ENCODE peak calls at places on chromosomes 16 and 17, in seven cellular contexts. X is left ventricle myocardium inferior, Q is IMR-90, G is WERI-Rb-1, Z is brain microvascular endothelial cell, H is A673, W is lower leg skin. K is an unnamed sample.

GRCh38 chr16:66406534-66407368 is 20.3 kb upstream of the BEAN1 start:
- DNase-seq in Z (peak; percentile 63), Q (peak; percentile 49), G (peak; percentile 82), X (peak; percentile 89), H (peak; percentile 81), W (peak; percentile 78), K (peak; percentile 49)

GRCh38 chr17:75142236-75142971 is 10.9 kb upstream of the NT5C start:
- DNase-seq in W (no peak), H (no peak), Z (no peak), G (peak; percentile 47), X (no peak), Q (no peak), K (no peak)

GRCh38 chr17:19904412-19904811 is 36.7 kb upstream of the ULK2 start:
- DNase-seq in G (no peak), Z (no peak), X (no peak), W (no peak), H (no peak), Q (peak; percentile 60), K (peak; percentile 35)

GRCh38 chr16:50165473-50165872 is 12.4 kb downstream of the TENT4B start:
- DNase-seq in G (no peak), Z (no peak), Q (no peak), H (no peak), W (no peak), X (no peak), K (no peak)

GRCh38 chr16:2919511-2920255 is 8.0 kb downstream of the FLYWCH1 start:
- DNase-seq in G (peak; percentile 50), W (peak; percentile 64), H (peak; percentile 81), Z (peak; percentile 43), Q (peak; percentile 74), X (no peak), K (peak; percentile 71)

GRCh38 chr17:4658478-4659305 is 17.2 kb upstream of the ALOX15 start:
- DNase-seq in Z (peak; percentile 93), W (no peak), Q (peak; percentile 86), X (no peak), H (no peak), G (no peak), K (no peak)

GRCh38 chr17:80679816-80680215 is 135.2 kb downstream of the RPTOR start:
- DNase-seq in Z (no peak), G (no peak), W (no peak), X (no peak), Q (no peak), H (no peak), K (no peak)

GRCh38 chr16:50265716-50266336 is 525 bp upstream of the ADCY7 start:
- DNase-seq in H (no peak), W (no peak), Q (no peak), Z (no peak), G (no peak), X (no peak), K (no peak)

GRCh38 chr16:3951861-3952332 is 71.4 kb upstream of the CREBBP start:
- DNase-seq in G (no peak), W (no peak), Q (peak; percentile 28), X (no peak), Z (no peak), H (no peak), K (peak; percentile 34)

GRCh38 chr17:76585048-76585648 is 512 bp downstream of the ST6GALNAC2 start:
- DNase-seq in W (no peak), H (no peak), X (no peak), Q (no peak), G (no peak), Z (no peak), K (no peak)

GRCh38 chr16:20380782-20381181 is 23.8 kb downstream of the PDILT start:
- DNase-seq in Q (no peak), X (no peak), H (no peak), Z (no peak), G (no peak), W (no peak), K (no peak)

GRCh38 chr16:3582276-3583165 is 5.3 kb upstream of the NLRC3 start:
- DNase-seq in G (no peak), W (no peak), Q (no peak), H (no peak), X (no peak), Z (no peak), K (no peak)

GRCh38 chr16:57781741-57782606 is 20.3 kb downstream of the KIFC3 start:
- DNase-seq in Z (peak; percentile 65), X (no peak), Q (peak; percentile 43), W (no peak), H (no peak), G (no peak), K (peak; percentile 66)

GRCh38 chr16:81198635-81199034 is 39.9 kb upstream of the BCO1 start:
- DNase-seq in G (no peak), H (no peak), X (no peak), Q (no peak), Z (no peak), W (no peak), K (no peak)

GRCh38 chr17:12973496-12974318 is 44.1 kb downstream of the ELAC2 start:
- DNase-seq in X (no peak), Q (no peak), G (no peak), W (no peak), H (peak; percentile 23), Z (no peak), K (no peak)

GRCh38 chr17:76529224-76529642 is 8.3 kb downstream of the CYGB start:
- DNase-seq in W (peak; percentile 89), Q (peak; percentile 88), X (peak; percentile 87), G (no peak), Z (peak; percentile 57), H (no peak), K (peak; percentile 95)

GRCh38 chr16:87099001-87099740 is 218.0 kb downstream of the C16orf95 start:
- DNase-seq in H (no peak), Q (no peak), X (no peak), G (no peak), Z (no peak), W (no peak), K (no peak)

GRCh38 chr16:88428616-88429386 is 24.3 kb upstream of the ZFPM1 start:
- DNase-seq in G (no peak), Z (no peak), W (no peak), H (no peak), Q (no peak), X (no peak), K (no peak)

GRCh38 chr16:59698341-59698979 is 964.3 kb upstream of the GOT2 start:
- DNase-seq in Z (peak; percentile 73), Q (peak; percentile 32), G (peak; percentile 9), X (no peak), H (no peak), W (no peak), K (peak; percentile 27)

GRCh38 chr16:980595-980854 is 1.0 kb upstream of the SOX8 start:
- DNase-seq in X (no peak), H (no peak), W (no peak), G (no peak), Z (no peak), Q (no peak), K (no peak)

GRCh38 chr17:13346996-13347762 is 254.6 kb downstream of the HS3ST3A1 start:
- DNase-seq in W (no peak), X (no peak), Q (peak; percentile 98), H (peak; percentile 9), Z (peak; percentile 97), G (no peak), K (peak; percentile 95)

GRCh38 chr17:50169881-50170459 is 4.2 kb downstream of the SGCA start:
- DNase-seq in Z (no peak), G (no peak), W (no peak), H (no peak), X (no peak), Q (no peak), K (no peak)

GRCh38 chr17:50167371-50167770 is 1.6 kb downstream of the SGCA start:
- DNase-seq in Z (no peak), W (no peak), Q (no peak), H (no peak), X (no peak), G (no peak), K (no peak)

GRCh38 chr17:50170662-50171370 is 5.0 kb downstream of the SGCA start:
- DNase-seq in G (no peak), H (no peak), Q (no peak), Z (no peak), W (no peak), X (no peak), K (no peak)

GRCh38 chr17:50168319-50168718 is 2.5 kb downstream of the SGCA start:
- DNase-seq in W (no peak), X (no peak), Z (no peak), H (no peak), G (no peak), Q (no peak), K (no peak)

DNA sequence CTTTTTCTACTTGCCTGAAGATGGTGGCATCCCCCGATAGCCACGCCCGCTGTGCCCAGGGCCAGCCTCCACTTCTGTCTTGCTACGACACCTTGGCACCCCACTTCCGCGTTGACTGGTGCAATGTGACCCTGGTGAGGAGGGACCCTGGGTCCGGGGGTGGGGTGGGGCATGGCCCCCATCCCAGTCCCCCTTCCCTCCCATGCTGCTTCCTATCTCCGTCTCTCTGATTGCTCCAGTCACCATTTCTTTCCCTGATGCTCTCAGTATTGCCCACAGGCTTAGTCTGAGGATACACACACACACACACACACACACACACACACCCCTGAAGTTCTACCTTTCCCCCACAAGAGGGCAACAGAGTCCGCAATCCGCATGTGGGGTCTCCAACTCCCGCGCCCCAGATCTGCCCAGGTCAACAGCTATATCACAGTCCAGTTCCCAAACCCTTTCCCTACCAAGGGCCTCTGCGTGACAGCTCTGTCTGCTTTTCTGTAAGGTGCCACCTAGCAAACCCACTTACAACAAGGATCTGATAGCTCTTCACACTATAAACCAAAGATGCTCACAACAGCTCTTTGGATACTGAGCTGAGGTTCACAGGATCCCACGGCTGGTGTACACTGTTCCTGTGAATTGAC is 3.4 kb downstream of the SGCA start:
- DNase-seq in X (no peak), Z (no peak), H (peak; percentile 79), Q (peak; percentile 74), G (peak; percentile 83), W (no peak), K (peak; percentile 79)
- TF ChIP-seq CTCF in X (peak; percentile 63), Z (peak; percentile 93), H (peak; percentile 87), Q (peak; percentile 96), G (peak; percentile 92), W (no peak), K (peak; percentile 96)

GRCh38 chr17:33651631-33652030 is 358.5 kb upstream of the ASIC2 start:
- DNase-seq in W (no peak), X (no peak), Q (peak; percentile 2), H (peak; percentile 1), Z (no peak), G (no peak), K (peak; percentile 13)
- TF ChIP-seq CTCF in W (no peak), X (no peak), Q (no peak), H (peak; percentile 15), Z (no peak), G (peak; percentile 26), K (peak; percentile 10)

GRCh38 chr16:30870904-30871303 is 23.0 kb downstream of the BCL7C start:
- DNase-seq in Q (no peak), Z (no peak), X (no peak), H (no peak), G (no peak), W (no peak), K (no peak)

GRCh38 chr16:30866031-30866430 is 27.8 kb downstream of the BCL7C start:
- DNase-seq in H (no peak), G (no peak), Z (no peak), Q (no peak), W (no peak), X (no peak), K (no peak)

GRCh38 chr16:30867747-30868146 is 26.1 kb downstream of the BCL7C start:
- DNase-seq in X (no peak), G (peak; percentile 35), H (peak; percentile 31), Z (no peak), W (no peak), Q (no peak), K (no peak)
- TF ChIP-seq CTCF in X (no peak), G (peak; percentile 64), H (peak; percentile 38), Z (peak; percentile 51), W (no peak), Q (peak; percentile 22), K (peak; percentile 27)

GRCh38 chr17:44308320-44308818 is at the start of gene RUNDC3A:
- DNase-seq in Q (peak; percentile 69), X (peak; percentile 85), Z (peak; percentile 67), W (peak; percentile 58), G (peak; percentile 99), H (peak; percentile 80), K (peak; percentile 68)
- TF ChIP-seq CTCF in Q (no peak), X (no peak), Z (no peak), W (no peak), G (no peak), H (no peak), K (no peak)

K was measured in AG10803.